ENCODE peak calls at places on chromosomes 6 and 20, in nine cellular contexts. Z is prostate gland; P is spleen; F is psoas muscle; T is lower lobe of right lung; N is hepatocyte; Q is uterus; L is CD8-positive, alpha-beta T cell; W is H1. O is an unnamed sample. For H3K9me3, the result is how much of the 10 kb centered on the place peaks cover.

GRCh38 chr20:32519367-32519730 is 65.8 kb downstream of the NOL4L start:
- DNase-seq in Z (no peak), T (peak), L (no peak), Q (no peak), N (no peak), P (peak), W (no peak), F (no peak), O (no peak)

GRCh38 chr6:5996701-5997419 is 9.9 kb downstream of the NRN1 start:
- DNase-seq in F (no peak), T (peak), L (no peak), P (no peak), Z (no peak), W (peak), Q (no peak), N (peak), O (peak)

GRCh38 chr20:17616480-17617211 is 46.8 kb downstream of the DSTN start:
- DNase-seq in N (no peak), F (no peak), Q (peak), W (no peak), P (peak), Z (no peak), T (peak), L (no peak), O (no peak)

GRCh38 chr6:163991326-163991725 is 576.8 kb downstream of the QKI start:
- DNase-seq in L (no peak), T (no peak), P (no peak), W (no peak), F (no peak), N (no peak), Q (no peak), Z (no peak), O (no peak)

GRCh38 chr6:44190712-44191111 is 26.0 kb upstream of the MYMX start:
- DNase-seq in Z (no peak), P (no peak), T (no peak), Q (no peak), L (no peak), W (no peak), F (no peak), N (no peak), O (no peak)

GRCh38 chr20:19785886-19786285 is 27.8 kb downstream of the RIN2 start:
- DNase-seq in F (no peak), L (no peak), N (no peak), P (no peak), T (no peak), W (no peak), Q (no peak), Z (no peak), O (no peak)

GRCh38 chr20:56417402-56417801 is 5.3 kb downstream of the CASS4 start:
- DNase-seq in P (no peak), Z (no peak), T (no peak), Q (no peak), F (no peak), N (no peak), L (no peak), W (no peak), O (no peak)

GRCh38 chr6:112038756-112039430 is 15.0 kb upstream of the CCN6 start:
- DNase-seq in Z (no peak), L (no peak), F (no peak), T (no peak), W (no peak), Q (no peak), N (no peak), P (no peak), O (no peak)

GRCh38 chr6:117397536-117398227 is 28.1 kb downstream of the ROS1 start:
- DNase-seq in N (no peak), W (no peak), F (no peak), Z (no peak), L (no peak), Q (no peak), T (no peak), P (no peak), O (no peak)

GRCh38 chr20:62766716-62767115 is 29.6 kb upstream of the MRGBP start:
- DNase-seq in F (peak), W (no peak), L (no peak), T (peak), Z (peak), N (no peak), Q (no peak), P (peak), O (no peak)

GRCh38 chr20:63309261-63310071 is 16.5 kb downstream of the COL20A1 start:
- DNase-seq in Z (no peak), P (no peak), W (peak), L (peak), N (peak), Q (no peak), F (peak), T (no peak), O (peak)

GRCh38 chr20:21575167-21575566 is 61.3 kb upstream of the NKX2-2 start:
- DNase-seq in F (no peak), L (no peak), T (no peak), Z (no peak), N (no peak), P (no peak), Q (no peak), W (no peak), O (no peak)

GRCh38 chr6:2841264-2842138 is at the start of gene SERPINB1:
- DNase-seq in Z (peak), N (peak), F (peak), P (peak), W (peak), Q (peak), L (peak), T (peak), O (peak)
- TF ChIP-seq CTCF in Z (no peak), N (peak), F (no peak), P (no peak), W (peak), Q (no peak), L (no peak), T (no peak), O (peak)

GRCh38 chr6:96394727-96395126 is 126.9 kb upstream of the UFL1 start:
- DNase-seq in Z (no peak), Q (no peak), F (no peak), L (no peak), T (no peak), W (no peak), P (no peak), N (peak), O (peak)

GRCh38 chr6:96391776-96392175 is 129.8 kb upstream of the UFL1 start:
- DNase-seq in W (peak), N (peak), F (no peak), Z (no peak), P (no peak), Q (no peak), T (peak), L (no peak), O (peak)
- H3K4me3 ChIP-seq in W (no peak), N (no peak), F (no peak), Z (no peak), P (no peak), Q (no peak), T (no peak), L (no peak), O (no peak)

DNA sequence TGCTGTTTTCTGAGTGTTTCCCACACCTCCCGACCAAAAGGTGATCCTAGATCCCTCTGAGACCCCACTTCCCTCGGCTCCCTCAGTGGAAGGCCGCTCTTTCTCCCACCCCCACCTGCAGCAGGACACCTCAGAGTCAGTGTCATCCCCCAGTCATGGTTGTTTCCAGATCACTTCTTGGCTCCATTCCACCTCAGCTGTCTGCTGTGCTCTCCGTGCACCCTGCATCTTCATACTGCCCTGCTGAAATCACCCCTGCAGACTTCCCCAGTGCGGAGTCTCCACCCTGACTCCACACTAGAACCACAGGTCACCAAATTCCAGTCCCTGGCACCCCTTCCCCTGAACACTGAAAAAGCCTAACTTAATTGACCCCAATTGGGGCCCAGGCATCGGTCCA is 255.1 kb upstream of the CDYL start:
- DNase-seq in T (no peak), Q (no peak), P (no peak), W (no peak), L (no peak), N (no peak), Z (no peak), F (no peak), O (no peak)
- H3K9me3 ChIP-seq in T (under half), Q (under half), P (under half), W (under half), L (under half), N (under half), Z (under half), F (under half), O (under half)

GRCh38 chr6:87728706-87729105 is 26.7 kb upstream of the AKIRIN2 start:
- DNase-seq in F (no peak), T (no peak), P (no peak), Q (no peak), L (no peak), N (no peak), W (no peak), Z (no peak), O (no peak)
- TF ChIP-seq CTCF in F (no peak), T (no peak), P (no peak), Q (no peak), L (no peak), N (no peak), W (no peak), Z (no peak), O (no peak)

DNA sequence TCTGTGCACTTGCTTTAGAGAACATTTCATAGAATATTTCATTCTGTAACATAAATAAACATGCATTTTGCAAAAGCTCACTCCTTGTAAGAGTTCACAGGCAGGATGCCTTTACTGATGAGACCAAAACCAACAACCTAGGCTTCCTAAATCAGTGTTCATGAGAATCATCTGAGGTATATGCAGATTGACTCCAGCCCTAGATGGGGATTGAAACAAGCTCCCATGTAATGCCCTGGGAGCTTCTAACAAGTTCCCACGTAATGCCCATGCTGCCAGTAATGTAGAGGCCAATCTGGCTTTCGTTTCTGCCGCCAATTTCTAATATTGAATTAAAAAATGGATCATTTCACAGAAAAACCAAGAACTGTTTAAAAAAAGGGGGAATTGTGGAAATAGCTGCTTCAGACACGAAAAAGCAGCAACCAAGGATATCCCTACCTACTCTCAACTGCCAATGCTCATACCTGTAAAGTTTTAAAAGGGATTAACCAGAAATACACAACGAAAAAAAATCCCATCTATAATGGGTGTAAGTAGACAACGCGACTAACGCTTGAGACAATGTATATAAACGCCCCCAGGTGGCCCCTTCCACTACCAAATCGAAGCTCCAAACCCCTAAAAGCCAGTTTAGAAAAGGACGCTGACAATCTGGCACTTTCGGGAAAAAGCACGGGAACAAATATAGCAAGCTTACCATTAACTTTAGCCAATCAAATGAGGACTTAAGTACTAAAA is 94.7 kb upstream of the BTN3A2 start:
- DNase-seq in N (no peak), Z (no peak), L (no peak), W (no peak), T (no peak), P (no peak), Q (no peak), F (no peak), O (no peak)
- H3K4me3 ChIP-seq in N (peak), Z (no peak), L (no peak), W (peak), T (no peak), P (peak), Q (no peak), F (no peak), O (no peak)

GRCh38 chr20:58531063-58531462 is 15.9 kb upstream of the APCDD1L start:
- DNase-seq in W (no peak), F (no peak), Q (no peak), N (no peak), T (no peak), P (no peak), L (no peak), Z (no peak), O (no peak)

GRCh38 chr20:58524814-58525213 is 9.6 kb upstream of the APCDD1L start:
- DNase-seq in N (no peak), T (no peak), F (no peak), Q (no peak), P (no peak), L (no peak), W (no peak), Z (no peak), O (no peak)

GRCh38 chr20:58531657-58532056 is 16.5 kb upstream of the APCDD1L start:
- DNase-seq in L (no peak), T (no peak), P (no peak), F (no peak), W (no peak), N (no peak), Q (no peak), Z (no peak), O (no peak)

GRCh38 chr20:58526411-58526810 is 11.2 kb upstream of the APCDD1L start:
- DNase-seq in L (no peak), W (no peak), Z (no peak), T (no peak), Q (no peak), F (no peak), P (no peak), N (no peak), O (no peak)

GRCh38 chr20:58528412-58528811 is 13.2 kb upstream of the APCDD1L start:
- DNase-seq in F (no peak), Q (no peak), Z (no peak), L (no peak), T (no peak), P (no peak), W (no peak), N (no peak), O (no peak)
- H3K9me3 ChIP-seq in F (under half), Q (under half), Z (under half), L (under half), T (under half), P (half or more), W (under half), N (under half), O (under half)

GRCh38 chr6:102701019-102701418 is 1307.5 kb downstream of the GRIK2 start:
- DNase-seq in Q (no peak), P (no peak), F (no peak), N (no peak), Z (no peak), L (no peak), T (no peak), W (no peak), O (no peak)
- TF ChIP-seq CTCF in Q (no peak), P (no peak), F (no peak), N (no peak), Z (no peak), L (no peak), T (no peak), W (peak), O (peak)

GRCh38 chr20:49279677-49280462 is 2.0 kb upstream of the ZNFX1 start:
- DNase-seq in Z (no peak), F (no peak), T (no peak), L (no peak), Q (no peak), P (no peak), N (peak), W (no peak), O (no peak)

GRCh38 chr20:49281913-49282467 is 4.1 kb upstream of the ZNFX1 start:
- DNase-seq in L (no peak), Q (no peak), T (no peak), N (no peak), P (no peak), W (no peak), Z (no peak), F (no peak), O (no peak)

GRCh38 chr20:49280463-49281058 is 2.7 kb upstream of the ZNFX1 start:
- DNase-seq in L (no peak), F (no peak), T (no peak), W (no peak), Z (no peak), N (peak), Q (no peak), P (no peak), O (no peak)

GRCh38 chr20:49282584-49283171 is 4.8 kb upstream of the ZNFX1 start:
- DNase-seq in P (no peak), Z (no peak), T (no peak), Q (no peak), L (no peak), W (no peak), N (no peak), F (no peak), O (no peak)

GRCh38 chr20:49281059-49281912 is 3.4 kb upstream of the ZNFX1 start:
- DNase-seq in N (peak), P (no peak), Q (no peak), L (no peak), T (no peak), Z (no peak), F (no peak), W (no peak), O (no peak)
- H3K4me3 ChIP-seq in N (peak), P (peak), Q (no peak), L (peak), T (peak), Z (no peak), F (peak), W (peak), O (no peak)

GRCh38 chr6:68657374-68657773 is 22.3 kb downstream of the ADGRB3 start:
- DNase-seq in Z (no peak), P (no peak), T (no peak), Q (no peak), W (no peak), F (no peak), N (no peak), L (no peak), O (no peak)
- H3K9me3 ChIP-seq in Z (under half), P (under half), T (under half), Q (under half), W (under half), F (under half), N (under half), L (under half), O (under half)

O was measured in WERI-Rb-1.